ENCODE peak calls at places on chromosomes 2 and 18, in nine cellular contexts. O, P, G, X, Q, Z, B, V and Y are unnamed samples.

GRCh38 chr2:235770909-235771820 is 277.3 kb downstream of the AGAP1 start:
- DNase-seq in O (no peak), P (peak), G (no peak), X (no peak), Q (no peak), Z (no peak), B (no peak), V (no peak), Y (no peak)

GRCh38 chr2:193463016-193463415 is 1268.3 kb upstream of the TMEFF2 start:
- DNase-seq in O (no peak), P (no peak), G (no peak), X (no peak), Q (no peak), Z (no peak), B (no peak), V (no peak), Y (no peak)

GRCh38 chr2:188032306-188032705 is 259.4 kb upstream of the GULP1 start:
- DNase-seq in O (no peak), P (no peak), G (no peak), X (no peak), Q (no peak), Z (no peak), B (no peak), V (no peak), Y (no peak)

GRCh38 chr2:3656762-3657691 is 973 bp upstream of the ALLC start:
- DNase-seq in O (no peak), P (no peak), G (no peak), X (no peak), Q (no peak), Z (no peak), B (no peak), V (no peak), Y (peak)

GRCh38 chr2:98457045-98457696 is 12.5 kb downstream of the INPP4A start:
- DNase-seq in O (no peak), P (no peak), G (no peak), X (no peak), Q (no peak), Z (peak), B (no peak), V (no peak), Y (no peak)

GRCh38 chr18:46343940-46344372 is 239.8 kb downstream of the HAUS1 start:
- DNase-seq in O (no peak), P (no peak), G (peak), X (peak), Q (peak), Z (peak), B (peak), V (peak), Y (peak)

GRCh38 chr2:199659207-199659606 is 191.8 kb downstream of the FTCDNL1 start:
- DNase-seq in O (peak), P (no peak), G (peak), X (peak), Q (peak), Z (no peak), B (no peak), V (peak), Y (peak)

GRCh38 chr18:42092848-42093247 is 137.8 kb downstream of the PIK3C3 start:
- DNase-seq in O (no peak), P (no peak), G (no peak), X (no peak), Q (no peak), Z (no peak), B (no peak), V (no peak), Y (no peak)

GRCh38 chr2:55105456-55105855 is 55.2 kb upstream of the RTN4 start:
- DNase-seq in O (no peak), P (no peak), G (no peak), X (no peak), Q (no peak), Z (no peak), B (no peak), V (no peak), Y (no peak)

GRCh38 chr2:25738383-25739343 is 65.3 kb upstream of the DTNB start:
- DNase-seq in O (no peak), P (peak), G (no peak), X (no peak), Q (no peak), Z (no peak), B (no peak), V (no peak), Y (no peak)

GRCh38 chr2:130183500-130184373 is 1.7 kb downstream of the MZT2B start:
- DNase-seq in O (peak), P (no peak), G (peak), X (no peak), Q (no peak), Z (no peak), B (no peak), V (peak), Y (no peak)

GRCh38 chr2:28349546-28350165 is 43.0 kb upstream of the FOSL2 start:
- DNase-seq in O (no peak), P (no peak), G (peak), X (no peak), Q (peak), Z (no peak), B (no peak), V (peak), Y (peak)

GRCh38 chr2:237020086-237020485 is 65.6 kb upstream of the COPS8 start:
- DNase-seq in O (no peak), P (no peak), G (no peak), X (no peak), Q (no peak), Z (no peak), B (no peak), V (no peak), Y (no peak)

GRCh38 chr18:24181806-24182205 is 42.9 kb downstream of the CABYR start:
- DNase-seq in O (no peak), P (no peak), G (no peak), X (no peak), Q (no peak), Z (peak), B (no peak), V (no peak), Y (no peak)

GRCh38 chr2:191366199-191366598 is 121.0 kb downstream of the MYO1B start:
- DNase-seq in O (no peak), P (no peak), G (no peak), X (no peak), Q (no peak), Z (no peak), B (no peak), V (no peak), Y (no peak)

GRCh38 chr18:56884511-56884910 is 233.4 kb downstream of the WDR7 start:
- DNase-seq in O (no peak), P (no peak), G (no peak), X (no peak), Q (no peak), Z (peak), B (no peak), V (no peak), Y (no peak)

GRCh38 chr2:212842544-212843185 is 304.1 kb upstream of the ERBB4 start:
- DNase-seq in O (no peak), P (no peak), G (no peak), X (no peak), Q (no peak), Z (peak), B (no peak), V (no peak), Y (peak)

GRCh38 chr18:28398491-28398890 is 221.6 kb upstream of the CDH2 start:
- DNase-seq in O (no peak), P (no peak), G (no peak), X (no peak), Q (no peak), Z (no peak), B (no peak), V (no peak), Y (no peak)

GRCh38 chr2:30398488-30398887 is 48.6 kb upstream of the LCLAT1 start:
- DNase-seq in O (no peak), P (no peak), G (no peak), X (no peak), Q (no peak), Z (peak), B (no peak), V (no peak), Y (no peak)

GRCh38 chr2:129748653-129749052 is 230.8 kb upstream of the RAB6C start:
- DNase-seq in O (no peak), P (peak), G (peak), X (no peak), Q (no peak), Z (peak), B (no peak), V (no peak), Y (no peak)

GRCh38 chr2:215793747-215794595 is 219.4 kb downstream of the MREG start:
- DNase-seq in O (no peak), P (peak), G (no peak), X (peak), Q (no peak), Z (peak), B (peak), V (no peak), Y (no peak)

GRCh38 chr2:142989276-142990204 is 112.1 kb downstream of the KYNU start:
- DNase-seq in O (no peak), P (peak), G (no peak), X (no peak), Q (no peak), Z (peak), B (no peak), V (no peak), Y (no peak)

GRCh38 chr2:223731503-223731902 is 105.9 kb downstream of the AP1S3 start:
- DNase-seq in O (no peak), P (no peak), G (no peak), X (no peak), Q (no peak), Z (no peak), B (no peak), V (no peak), Y (no peak)

GRCh38 chr2:133109772-133110171 is 439.8 kb upstream of the LYPD1 start:
- DNase-seq in O (no peak), P (no peak), G (no peak), X (no peak), Q (no peak), Z (peak), B (no peak), V (no peak), Y (no peak)

GRCh38 chr2:70133521-70134348 is 46.5 kb downstream of the PCBP1 start:
- DNase-seq in O (no peak), P (no peak), G (peak), X (no peak), Q (peak), Z (no peak), B (no peak), V (no peak), Y (no peak)

GRCh38 chr2:71889991-71890684 is 257.5 kb downstream of the CYP26B1 start:
- DNase-seq in O (no peak), P (no peak), G (no peak), X (no peak), Q (no peak), Z (peak), B (peak), V (peak), Y (no peak)

GRCh38 chr2:172704072-172704936 is 31.3 kb upstream of the RAPGEF4 start:
- DNase-seq in O (peak), P (peak), G (no peak), X (peak), Q (no peak), Z (peak), B (no peak), V (no peak), Y (no peak)

GRCh38 chr2:239180526-239181073 is 220.2 kb downstream of the HDAC4 start:
- DNase-seq in O (no peak), P (no peak), G (peak), X (no peak), Q (no peak), Z (no peak), B (no peak), V (no peak), Y (peak)

GRCh38 chr18:46712406-46712805 is 44.4 kb downstream of the ST8SIA5 start:
- DNase-seq in O (no peak), P (no peak), G (no peak), X (no peak), Q (no peak), Z (no peak), B (no peak), V (peak), Y (peak)

GRCh38 chr2:152089238-152089637 is 9.6 kb downstream of the CACNB4 start:
- DNase-seq in O (no peak), P (no peak), G (no peak), X (no peak), Q (no peak), Z (no peak), B (no peak), V (no peak), Y (no peak)

GRCh38 chr18:23115683-23116096 is 19.6 kb upstream of the CABLES1 start:
- DNase-seq in O (no peak), P (peak), G (no peak), X (no peak), Q (no peak), Z (peak), B (no peak), V (no peak), Y (no peak)

GRCh38 chr2:123958011-123958410 is 67.1 kb upstream of the CNTNAP5 start:
- DNase-seq in O (no peak), P (no peak), G (no peak), X (no peak), Q (no peak), Z (no peak), B (no peak), V (no peak), Y (no peak)

GRCh38 chr2:216583157-216583556 is 50.1 kb upstream of the IGFBP2 start:
- DNase-seq in O (no peak), P (no peak), G (no peak), X (no peak), Q (no peak), Z (peak), B (no peak), V (no peak), Y (no peak)

GRCh38 chr2:195985731-195986130 is 82.9 kb downstream of the DNAH7 start:
- DNase-seq in O (no peak), P (no peak), G (no peak), X (no peak), Q (no peak), Z (no peak), B (no peak), V (no peak), Y (no peak)

GRCh38 chr2:40199758-40200157 is 252.1 kb downstream of the SLC8A1 start:
- DNase-seq in O (no peak), P (no peak), G (no peak), X (no peak), Q (no peak), Z (no peak), B (no peak), V (no peak), Y (no peak)

GRCh38 chr2:141957827-141958440 is 172.9 kb downstream of the LRP1B start:
- DNase-seq in O (no peak), P (no peak), G (no peak), X (no peak), Q (no peak), Z (no peak), B (no peak), V (no peak), Y (no peak)

GRCh38 chr2:234556848-234557573 is 60.1 kb upstream of the ARL4C start:
- DNase-seq in O (no peak), P (no peak), G (no peak), X (no peak), Q (no peak), Z (peak), B (no peak), V (no peak), Y (no peak)

GRCh38 chr18:12377556-12378553 is 828 bp upstream of the AFG3L2 start:
- DNase-seq in O (no peak), P (no peak), G (no peak), X (no peak), Q (no peak), Z (no peak), B (no peak), V (no peak), Y (no peak)

GRCh38 chr18:48607049-48607984 is 68.5 kb downstream of the CTIF start:
- DNase-seq in O (no peak), P (no peak), G (peak), X (no peak), Q (no peak), Z (peak), B (peak), V (peak), Y (no peak)

GRCh38 chr2:66523990-66524389 is 89.1 kb downstream of the MEIS1 start:
- DNase-seq in O (no peak), P (no peak), G (no peak), X (no peak), Q (no peak), Z (no peak), B (no peak), V (no peak), Y (no peak)

GRCh38 chr2:66522591-66523379 is 87.9 kb downstream of the MEIS1 start:
- DNase-seq in O (no peak), P (no peak), G (no peak), X (no peak), Q (no peak), Z (no peak), B (no peak), V (no peak), Y (no peak)

GRCh38 chr2:66521459-66521858 is 86.5 kb downstream of the MEIS1 start:
- DNase-seq in O (no peak), P (no peak), G (no peak), X (no peak), Q (no peak), Z (no peak), B (no peak), V (no peak), Y (no peak)

GRCh38 chr2:66515743-66516142 is 80.8 kb downstream of the MEIS1 start:
- DNase-seq in O (no peak), P (no peak), G (no peak), X (no peak), Q (no peak), Z (no peak), B (no peak), V (no peak), Y (no peak)

GRCh38 chr2:66519264-66519843 is 84.4 kb downstream of the MEIS1 start:
- DNase-seq in O (no peak), P (no peak), G (no peak), X (no peak), Q (no peak), Z (no peak), B (no peak), V (no peak), Y (no peak)
- H3K27ac ChIP-seq in O (no peak), P (no peak), G (no peak), X (no peak), Q (no peak), Z (no peak), B (no peak), V (no peak), Y (no peak)

GRCh38 chr18:9643549-9643948 is 29.2 kb upstream of the PPP4R1 start:
- DNase-seq in O (peak), P (peak), G (no peak), X (no peak), Q (no peak), Z (peak), B (no peak), V (no peak), Y (no peak)
- H3K4me3 ChIP-seq in O (no peak), P (no peak), G (no peak), X (no peak), Q (no peak), Z (peak), B (no peak), V (no peak), Y (no peak)

DNA sequence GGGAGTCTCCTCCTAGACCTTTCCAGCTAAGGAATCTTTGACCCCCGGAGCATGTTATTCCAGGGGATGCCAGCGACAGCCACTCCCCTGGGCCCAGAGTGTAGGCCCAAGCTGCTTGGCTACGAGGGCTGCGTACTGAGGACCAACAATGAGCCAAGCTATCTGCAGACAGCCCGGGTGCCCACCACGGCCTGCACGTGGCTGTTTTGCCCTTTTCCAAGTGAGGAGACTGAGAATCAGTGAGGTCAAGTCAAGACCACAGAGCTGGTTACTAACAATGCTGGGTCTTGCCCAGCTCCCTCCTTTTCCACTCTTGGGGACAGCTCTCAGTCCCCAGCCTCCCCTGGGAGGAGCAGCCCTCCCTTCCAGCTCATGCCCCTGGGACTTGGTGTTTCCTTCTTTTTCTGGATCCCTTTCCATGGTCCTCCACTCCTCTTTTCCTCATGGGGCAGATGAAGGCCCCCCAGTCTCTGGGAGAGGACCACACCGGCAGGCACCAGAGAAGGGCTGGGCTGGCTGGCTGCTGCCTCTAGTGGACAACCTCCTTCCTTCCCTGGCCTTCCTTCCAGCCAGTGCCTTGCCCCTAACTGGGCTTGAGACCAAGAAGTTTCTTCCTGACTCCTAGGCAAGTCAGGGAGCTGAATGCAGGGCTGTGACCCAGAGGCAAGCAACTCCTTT is 550 bp upstream of the MALL start:
- DNase-seq in O (no peak), P (peak), G (no peak), X (no peak), Q (peak), Z (no peak), B (no peak), V (peak), Y (no peak)
- H3K27ac ChIP-seq in O (no peak), P (peak), G (no peak), X (no peak), Q (peak), Z (peak), B (peak), V (no peak), Y (no peak)

GRCh38 chr2:11744631-11745394 is 1.6 kb upstream of the LPIN1 start:
- DNase-seq in O (peak), P (peak), G (peak), X (peak), Q (no peak), Z (no peak), B (no peak), V (no peak), Y (no peak)
- H3K4me3 ChIP-seq in O (peak), P (no peak), G (no peak), X (peak), Q (peak), Z (peak), B (peak), V (peak), Y (peak)

GRCh38 chr2:119233326-119234020 is 9.8 kb downstream of the STEAP3 start:
- DNase-seq in O (no peak), P (no peak), G (no peak), X (no peak), Q (no peak), Z (peak), B (no peak), V (peak), Y (no peak)
- H3K27ac ChIP-seq in O (no peak), P (no peak), G (no peak), X (no peak), Q (no peak), Z (no peak), B (no peak), V (peak), Y (no peak)

DNA sequence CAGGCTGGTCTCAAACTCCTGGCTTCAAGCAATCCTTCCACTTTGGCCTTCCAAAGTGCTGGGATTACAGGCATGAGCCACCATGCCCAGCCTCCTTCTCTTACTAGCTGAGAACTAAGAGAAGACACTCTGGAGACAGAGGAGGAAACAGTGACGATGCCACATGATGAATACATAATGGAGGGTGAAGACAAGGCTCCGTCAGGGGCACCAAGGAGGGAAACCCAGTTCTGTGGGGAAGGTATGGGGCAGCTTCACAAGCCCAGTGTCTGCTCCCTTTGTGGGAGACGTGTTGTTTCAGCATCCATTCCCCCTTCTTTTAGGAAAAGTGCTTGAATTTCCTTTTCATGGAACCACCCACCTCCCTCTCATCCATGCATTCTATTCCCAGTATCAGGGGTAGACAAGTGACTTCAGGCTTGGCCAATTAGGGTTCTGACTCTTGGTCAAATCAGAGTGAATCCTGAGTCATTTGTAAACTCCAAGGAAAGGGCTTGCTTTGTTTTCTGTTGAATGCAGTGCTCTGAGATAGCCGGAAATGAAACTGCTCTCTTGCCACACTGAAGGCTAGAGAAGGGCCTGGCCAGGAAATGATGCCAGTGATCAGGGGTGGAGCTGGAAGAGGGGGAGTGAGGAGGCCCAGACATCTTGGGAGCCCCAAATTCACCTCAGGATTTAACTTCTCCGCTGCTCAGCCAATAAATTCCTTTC is 23.7 kb downstream of the TMEM127 start:
- DNase-seq in O (no peak), P (peak), G (peak), X (no peak), Q (peak), Z (peak), B (peak), V (no peak), Y (no peak)
- H3K4me3 ChIP-seq in O (no peak), P (no peak), G (no peak), X (no peak), Q (no peak), Z (no peak), B (no peak), V (no peak), Y (no peak)